ENCODE peak calls at places on chromosomes 13 and 19, in four cellular contexts. One of them, this sample, is unnamed.
A peak's percentile ranks its signal among the peaks of the same experiment; 100 is the strongest.

GRCh38 chr13:106917673-106918652 is 350.0 kb upstream of the ARGLU1 start:
- DNase-seq in IMR-90: peak; percentile 61
- DNase-seq in H1: peak; percentile 95
- DNase-seq in neuronal stem cell: peak; percentile 81
- DNase-seq in this sample: peak; percentile 85

GRCh38 chr19:45659096-45659729 is 8.8 kb upstream of the GIPR start:
- DNase-seq in IMR-90: no peak
- DNase-seq in H1: no peak
- DNase-seq in neuronal stem cell: no peak
- DNase-seq in this sample: no peak

GRCh38 chr13:106286811-106287210 is 248.7 kb downstream of the EFNB2 start:
- DNase-seq in IMR-90: no peak
- DNase-seq in H1: no peak
- DNase-seq in neuronal stem cell: no peak
- DNase-seq in this sample: no peak

GRCh38 chr19:1045247-1045603 is 5.3 kb downstream of the ABCA7 start:
- DNase-seq in IMR-90: no peak
- DNase-seq in H1: peak; percentile 85
- DNase-seq in neuronal stem cell: no peak
- DNase-seq in this sample: peak; percentile 84

GRCh38 chr19:54035215-54036178 is 28.2 kb downstream of the VSTM1 start:
- DNase-seq in IMR-90: peak; percentile 78
- DNase-seq in H1: no peak
- DNase-seq in neuronal stem cell: peak; percentile 60
- DNase-seq in this sample: peak; percentile 36

GRCh38 chr19:2225415-2226050 is 10.6 kb downstream of the PLEKHJ1 start:
- DNase-seq in IMR-90: no peak
- DNase-seq in H1: no peak
- DNase-seq in neuronal stem cell: no peak
- DNase-seq in this sample: no peak

GRCh38 chr19:16216744-16217670 is 19.3 kb downstream of the AP1M1 start:
- DNase-seq in IMR-90: no peak
- DNase-seq in H1: no peak
- DNase-seq in neuronal stem cell: no peak
- DNase-seq in this sample: no peak

GRCh38 chr19:43584484-43584883 is 8.9 kb downstream of the PINLYP start:
- DNase-seq in IMR-90: no peak
- DNase-seq in H1: no peak
- DNase-seq in neuronal stem cell: no peak
- DNase-seq in this sample: no peak

GRCh38 chr13:100176781-100177389 is 88.0 kb downstream of the PCCA start:
- DNase-seq in IMR-90: peak; percentile 54
- DNase-seq in H1: no peak
- DNase-seq in neuronal stem cell: no peak
- DNase-seq in this sample: no peak

GRCh38 chr13:36815069-36815468 is 4.0 kb upstream of the RFXAP start:
- DNase-seq in IMR-90: no peak
- DNase-seq in H1: no peak
- DNase-seq in neuronal stem cell: no peak
- DNase-seq in this sample: no peak

GRCh38 chr19:33740811-33741396 is 55.8 kb upstream of the KCTD15 start:
- DNase-seq in IMR-90: peak; percentile 38
- DNase-seq in H1: peak; percentile 84
- DNase-seq in neuronal stem cell: peak; percentile 84
- DNase-seq in this sample: no peak

GRCh38 chr13:43331676-43332075 is 308.3 kb downstream of the DNAJC15 start:
- DNase-seq in IMR-90: peak; percentile 10
- DNase-seq in H1: no peak
- DNase-seq in neuronal stem cell: no peak
- DNase-seq in this sample: no peak

GRCh38 chr13:33080962-33081655 is 64.9 kb downstream of the KL start:
- DNase-seq in IMR-90: no peak
- DNase-seq in H1: no peak
- DNase-seq in neuronal stem cell: no peak
- DNase-seq in this sample: no peak

GRCh38 chr19:46133101-46133627 is 8.7 kb upstream of the IGFL3 start:
- DNase-seq in IMR-90: peak; percentile 97
- DNase-seq in H1: peak; percentile 57
- DNase-seq in neuronal stem cell: peak; percentile 83
- DNase-seq in this sample: peak; percentile 35

GRCh38 chr13:108322206-108322824 is 52.8 kb downstream of the TNFSF13B start:
- DNase-seq in IMR-90: peak; percentile 52
- DNase-seq in H1: no peak
- DNase-seq in neuronal stem cell: peak; percentile 24
- DNase-seq in this sample: peak; percentile 69

GRCh38 chr19:10593820-10594637 is 6.9 kb upstream of the AP1M2 start:
- DNase-seq in IMR-90: no peak
- DNase-seq in H1: no peak
- DNase-seq in neuronal stem cell: no peak
- DNase-seq in this sample: peak; percentile 65

GRCh38 chr13:99028890-99029289 is 51.0 kb upstream of the DOCK9 start:
- DNase-seq in IMR-90: no peak
- DNase-seq in H1: peak; percentile 61
- DNase-seq in neuronal stem cell: no peak
- DNase-seq in this sample: peak; percentile 39

GRCh38 chr19:35745328-35746086 is at the start of the genes PSENEN and U2AF1L4:
- DNase-seq in IMR-90: peak; percentile 100
- DNase-seq in H1: peak; percentile 92
- DNase-seq in neuronal stem cell: peak; percentile 99
- DNase-seq in this sample: peak; percentile 100

GRCh38 chr13:33351324-33351723 is 65.8 kb upstream of the STARD13 start:
- DNase-seq in IMR-90: peak; percentile 64
- DNase-seq in H1: no peak
- DNase-seq in neuronal stem cell: no peak
- DNase-seq in this sample: no peak

DNA sequence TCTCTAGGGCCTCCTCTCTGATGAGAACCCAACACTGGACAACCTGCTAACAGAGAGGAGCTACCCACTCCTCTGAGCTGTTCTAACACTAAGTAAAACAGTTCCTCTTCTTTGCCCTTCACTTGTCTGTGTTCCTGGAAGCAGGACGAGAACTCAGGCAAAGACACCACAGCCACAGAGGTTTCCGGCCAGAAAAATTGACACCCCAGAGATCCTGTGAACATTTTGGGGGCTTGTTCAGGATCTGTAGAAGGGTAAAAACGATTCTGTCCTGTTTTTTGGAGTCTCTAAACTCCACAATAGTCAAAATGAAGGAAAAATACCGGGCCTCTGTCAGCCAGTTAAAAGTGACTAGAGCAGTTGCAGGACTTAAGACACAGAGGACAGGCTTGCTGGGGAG is 165.9 kb downstream of the B3GLCT start:
- DNase-seq in IMR-90: no peak
- DNase-seq in H1: no peak
- DNase-seq in neuronal stem cell: no peak
- DNase-seq in this sample: no peak
- H4K91ac ChIP-seq in IMR-90: no peak overlapping the region
- H4K91ac ChIP-seq in H1: no peak overlapping the region
- H4K91ac ChIP-seq in neuronal stem cell: no peak overlapping the region
- H4K91ac ChIP-seq in this sample: no peak overlapping the region

GRCh38 chr13:111206148-111206547 is 91.0 kb downstream of the ARHGEF7 start:
- DNase-seq in IMR-90: no peak
- DNase-seq in H1: no peak
- DNase-seq in neuronal stem cell: no peak
- DNase-seq in this sample: no peak
- H3K4me3 ChIP-seq in IMR-90: no peak overlapping the region
- H3K4me3 ChIP-seq in H1: no peak overlapping the region
- H3K4me3 ChIP-seq in neuronal stem cell: no peak overlapping the region
- H3K4me3 ChIP-seq in this sample: no peak overlapping the region

GRCh38 chr13:40259899-40260298 is 406.5 kb downstream of the FOXO1 start:
- DNase-seq in IMR-90: no peak
- DNase-seq in H1: no peak
- DNase-seq in neuronal stem cell: no peak
- DNase-seq in this sample: no peak

GRCh38 chr13:40251343-40252032 is 415.0 kb downstream of the FOXO1 start:
- DNase-seq in IMR-90: no peak
- DNase-seq in H1: no peak
- DNase-seq in neuronal stem cell: no peak
- DNase-seq in this sample: no peak

GRCh38 chr13:40252241-40252640 is 414.2 kb downstream of the FOXO1 start:
- DNase-seq in IMR-90: no peak
- DNase-seq in H1: no peak
- DNase-seq in neuronal stem cell: no peak
- DNase-seq in this sample: no peak

GRCh38 chr13:40254394-40254793 is 412.0 kb downstream of the FOXO1 start:
- DNase-seq in IMR-90: no peak
- DNase-seq in H1: no peak
- DNase-seq in neuronal stem cell: no peak
- DNase-seq in this sample: no peak

GRCh38 chr13:40255551-40255950 is 410.9 kb downstream of the FOXO1 start:
- DNase-seq in IMR-90: no peak
- DNase-seq in H1: no peak
- DNase-seq in neuronal stem cell: no peak
- DNase-seq in this sample: no peak
- H3K4me2 ChIP-seq in IMR-90: no peak overlapping the region
- H3K4me2 ChIP-seq in H1: no peak overlapping the region
- H3K4me2 ChIP-seq in neuronal stem cell: no peak overlapping the region
- H3K4me2 ChIP-seq in this sample: no peak overlapping the region

DNA sequence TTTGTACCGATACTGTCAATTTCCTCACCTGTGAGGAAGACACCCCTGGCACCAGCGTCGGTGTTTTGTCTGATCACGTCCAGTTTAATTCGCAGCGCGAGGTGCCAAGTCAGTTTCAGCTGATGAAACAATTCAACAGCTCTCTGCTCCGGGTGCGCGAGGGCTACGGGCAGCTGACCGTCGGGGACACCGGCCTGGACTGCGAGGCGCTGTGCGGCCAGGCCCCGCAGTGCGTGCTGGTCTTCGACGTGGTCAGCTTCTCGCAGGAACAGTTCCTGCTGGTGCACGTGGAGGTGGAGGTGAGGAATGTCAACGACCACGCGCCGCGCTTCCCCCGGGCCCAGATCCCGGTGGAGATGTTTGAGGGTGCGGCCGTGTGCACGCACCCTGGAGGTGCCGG is 171.5 kb downstream of the OLFM4 start:
- DNase-seq in IMR-90: no peak
- DNase-seq in H1: no peak
- DNase-seq in neuronal stem cell: no peak
- DNase-seq in this sample: no peak
- H4K91ac ChIP-seq in IMR-90: no peak overlapping the region
- H4K91ac ChIP-seq in H1: no peak overlapping the region
- H4K91ac ChIP-seq in neuronal stem cell: no peak overlapping the region
- H4K91ac ChIP-seq in this sample: peak overlapping the region; percentile 20

GRCh38 chr19:29617336-29618266 is 11.5 kb downstream of the POP4 start:
- DNase-seq in IMR-90: no peak
- DNase-seq in H1: no peak
- DNase-seq in neuronal stem cell: no peak
- DNase-seq in this sample: no peak
- H3K4me3 ChIP-seq in IMR-90: no peak overlapping the region
- H3K4me3 ChIP-seq in H1: no peak overlapping the region
- H3K4me3 ChIP-seq in neuronal stem cell: no peak overlapping the region
- H3K4me3 ChIP-seq in this sample: no peak overlapping the region

This sample was measured in trophoblast cell.